ENCODE peak calls at places on chromosome 4, in seven cellular contexts. Y, V, G, T, W, R and C are unnamed samples.

GRCh38 chr4:122764808-122765189 is 32.3 kb downstream of the BBS12 start:
- DNase-seq in Y (peak; percentile 22), V (no peak), G (peak; percentile 54), T (no peak), W (no peak), R (no peak), C (no peak)

GRCh38 chr4:103011378-103012025 is 8.0 kb downstream of the SLC9B1 start:
- DNase-seq in Y (no peak), V (no peak), G (no peak), T (no peak), W (no peak), R (peak; percentile 54), C (no peak)

GRCh38 chr4:122285285-122285684 is 93.5 kb upstream of the ADAD1 start:
- DNase-seq in Y (peak; percentile 9), V (no peak), G (no peak), T (no peak), W (no peak), R (no peak), C (no peak)

GRCh38 chr4:76484654-76485053 is 49.6 kb downstream of the SHROOM3 start:
- DNase-seq in Y (no peak), V (no peak), G (no peak), T (no peak), W (no peak), R (no peak), C (no peak)

GRCh38 chr4:75673959-75674328 is 733 bp upstream of the G3BP2 start:
- DNase-seq in Y (no peak), V (no peak), G (no peak), T (no peak), W (no peak), R (no peak), C (no peak)

GRCh38 chr4:15314974-15315373 is 112.9 kb upstream of the C1QTNF7 start:
- DNase-seq in Y (no peak), V (no peak), G (no peak), T (no peak), W (no peak), R (no peak), C (no peak)

GRCh38 chr4:24130637-24131036 is 240.8 kb upstream of the PPARGC1A start:
- DNase-seq in Y (no peak), V (no peak), G (no peak), T (no peak), W (no peak), R (no peak), C (no peak)

GRCh38 chr4:76212851-76213414 is 691 bp downstream of the SCARB2 start:
- DNase-seq in Y (no peak), V (no peak), G (no peak), T (peak; percentile 58), W (no peak), R (no peak), C (no peak)

GRCh38 chr4:89446193-89446592 is 138.6 kb upstream of the GPRIN3 start:
- DNase-seq in Y (no peak), V (no peak), G (no peak), T (no peak), W (no peak), R (no peak), C (no peak)

GRCh38 chr4:55038176-55038890 is 87.1 kb downstream of the KDR start:
- DNase-seq in Y (peak; percentile 21), V (no peak), G (no peak), T (no peak), W (no peak), R (no peak), C (peak; percentile 34)

GRCh38 chr4:1503583-1504471 is 97.6 kb upstream of the NKX1-1 start:
- DNase-seq in Y (no peak), V (no peak), G (no peak), T (no peak), W (no peak), R (peak; percentile 24), C (peak; percentile 59)